ENCODE peak calls at places on chromosomes 5 and 9, in nine cellular contexts. W is astrocyte of the spinal cord, J is tibial nerve, M is BE2C, F is spleen, B is PC-3, D is mucosa of descending colon, C is natural killer cell, I is fibroblast of lung. L is an unnamed sample.

GRCh38 chr5:179375236-179375685 is 30.0 kb upstream of the ADAMTS2 start:
- DNase-seq in W (no peak), J (no peak), M (no peak), F (no peak), B (no peak), D (no peak), C (no peak), I (no peak), L (no peak)

GRCh38 chr5:16897800-16898199 is 38.3 kb downstream of the MYO10 start:
- DNase-seq in W (no peak), J (no peak), M (no peak), F (no peak), B (no peak), D (no peak), C (no peak), I (no peak), L (no peak)

GRCh38 chr5:33843579-33843978 is 48.2 kb downstream of the ADAMTS12 start:
- DNase-seq in W (peak; percentile 68), J (no peak), M (no peak), F (no peak), B (peak; percentile 75), D (no peak), C (no peak), I (peak; percentile 58), L (no peak)

GRCh38 chr5:98774192-98775046 is 956 bp downstream of the RGMB start:
- DNase-seq in W (peak; percentile 80), J (peak; percentile 45), M (peak; percentile 77), F (peak; percentile 93), B (peak; percentile 84), D (peak; percentile 73), C (peak; percentile 29), I (peak; percentile 79), L (peak; percentile 83)

GRCh38 chr5:67030289-67031069 is 166.1 kb downstream of the CD180 start:
- DNase-seq in W (peak; percentile 22), J (no peak), M (no peak), F (no peak), B (peak; percentile 39), D (no peak), C (no peak), I (peak; percentile 58), L (no peak)

GRCh38 chr9:4970970-4971641 is 14.0 kb upstream of the JAK2 start:
- DNase-seq in W (no peak), J (no peak), M (no peak), F (no peak), B (no peak), D (peak; percentile 22), C (no peak), I (no peak), L (no peak)

GRCh38 chr5:22780756-22781155 is 72.4 kb downstream of the CDH12 start:
- DNase-seq in W (no peak), J (no peak), M (no peak), F (no peak), B (peak; percentile 17), D (no peak), C (no peak), I (no peak), L (no peak)

GRCh38 chr5:60018091-60018490 is 124.6 kb upstream of the PDE4D start:
- DNase-seq in W (peak; percentile 27), J (no peak), M (no peak), F (no peak), B (no peak), D (no peak), C (no peak), I (no peak), L (no peak)

GRCh38 chr5:53603009-53603687 is 42.7 kb downstream of the NDUFS4 start:
- DNase-seq in W (no peak), J (no peak), M (peak; percentile 18), F (no peak), B (no peak), D (no peak), C (no peak), I (peak; percentile 76), L (no peak)

GRCh38 chr5:177545487-177546261 is 8.7 kb downstream of the FAM193B start:
- DNase-seq in W (no peak), J (peak; percentile 87), M (no peak), F (no peak), B (no peak), D (peak; percentile 36), C (no peak), I (peak; percentile 94), L (no peak)

GRCh38 chr9:89278997-89279739 is 31.8 kb upstream of the CKS2 start:
- DNase-seq in W (peak; percentile 74), J (peak; percentile 80), M (peak; percentile 45), F (no peak), B (peak; percentile 78), D (peak; percentile 71), C (no peak), I (peak; percentile 84), L (peak; percentile 9)

GRCh38 chr5:69271376-69271775 is 36.7 kb downstream of the CDK7 start:
- DNase-seq in W (peak; percentile 54), J (peak; percentile 9), M (no peak), F (no peak), B (peak; percentile 2), D (peak; percentile 21), C (no peak), I (peak; percentile 56), L (no peak)

GRCh38 chr9:116635908-116636307 is 51.2 kb upstream of the TRIM32 start:
- DNase-seq in W (no peak), J (no peak), M (no peak), F (no peak), B (no peak), D (no peak), C (no peak), I (no peak), L (no peak)

GRCh38 chr9:69502671-69503301 is 169.4 kb downstream of the APBA1 start:
- DNase-seq in W (peak; percentile 56), J (no peak), M (no peak), F (no peak), B (peak; percentile 11), D (no peak), C (no peak), I (peak; percentile 17), L (no peak)
- TF ChIP-seq CTCF in W (no peak), J (no peak), M (no peak), F (no peak), B (no peak), D (no peak), C (no peak), I (no peak), L (no peak)

DNA sequence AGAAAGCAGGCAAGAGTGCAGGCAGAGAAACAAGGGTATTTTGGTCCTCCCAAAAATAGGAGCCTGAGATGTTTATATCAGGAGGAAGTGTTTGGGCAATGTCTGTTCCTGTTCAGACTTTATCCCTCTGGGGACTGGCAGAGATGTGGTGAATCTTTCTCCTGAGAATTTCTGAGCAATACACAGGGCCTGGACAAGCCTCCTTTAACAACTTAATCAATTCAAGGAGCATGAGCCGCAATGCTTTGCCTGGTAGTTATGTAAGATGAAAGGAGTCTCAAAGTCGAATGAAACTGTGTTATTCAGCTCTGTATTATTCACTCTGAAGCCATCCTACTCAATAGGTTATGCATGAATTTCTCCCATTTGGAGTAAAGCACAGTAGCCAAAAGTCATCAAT is 365.6 kb downstream of the MAN2A1 start:
- DNase-seq in W (peak; percentile 60), J (no peak), M (no peak), F (no peak), B (no peak), D (no peak), C (no peak), I (peak; percentile 3), L (no peak)
- TF ChIP-seq CTCF in W (no peak), J (no peak), M (no peak), F (no peak), B (no peak), D (no peak), C (no peak), I (no peak), L (no peak)

GRCh38 chr5:171945476-171945875 is 61.0 kb downstream of the FBXW11 start:
- DNase-seq in W (no peak), J (no peak), M (no peak), F (no peak), B (no peak), D (no peak), C (no peak), I (no peak), L (no peak)

GRCh38 chr5:171945066-171945465 is 61.4 kb downstream of the FBXW11 start:
- DNase-seq in W (no peak), J (no peak), M (no peak), F (no peak), B (no peak), D (no peak), C (no peak), I (peak; percentile 42), L (no peak)

GRCh38 chr5:171951218-171951617 is 55.2 kb downstream of the FBXW11 start:
- DNase-seq in W (no peak), J (no peak), M (no peak), F (no peak), B (no peak), D (no peak), C (no peak), I (no peak), L (no peak)

DNA sequence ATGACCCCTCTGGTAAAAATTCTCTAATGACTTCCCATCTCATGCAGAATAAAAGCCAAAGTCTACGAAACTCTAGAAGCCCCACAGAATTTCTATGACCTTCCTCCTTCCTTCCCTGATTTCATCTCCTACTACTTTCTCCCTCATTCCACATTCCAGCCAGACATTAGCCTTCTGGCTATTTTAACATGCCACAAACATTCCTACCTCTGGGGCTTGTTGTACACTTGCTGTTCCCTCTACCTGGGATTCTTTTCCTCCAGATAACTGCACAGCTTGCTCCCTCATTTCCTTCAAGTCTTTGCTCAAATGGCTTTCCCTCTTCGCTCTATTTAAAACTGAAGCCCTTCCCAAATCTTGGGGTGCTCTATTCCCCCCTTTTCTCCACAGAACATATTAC is 60.1 kb downstream of the FBXW11 start:
- DNase-seq in W (no peak), J (no peak), M (no peak), F (no peak), B (peak; percentile 25), D (no peak), C (no peak), I (no peak), L (no peak)
- TF ChIP-seq CTCF in W (no peak), J (no peak), M (peak; percentile 13), F (no peak), B (no peak), D (no peak), C (no peak), I (no peak), L (no peak)

GRCh38 chr5:159992566-159992965 is 16.4 kb upstream of the TTC1 start:
- DNase-seq in W (no peak), J (no peak), M (no peak), F (no peak), B (no peak), D (no peak), C (no peak), I (no peak), L (no peak)

GRCh38 chr5:159990506-159990905 is 18.4 kb upstream of the TTC1 start:
- DNase-seq in W (no peak), J (no peak), M (no peak), F (no peak), B (peak; percentile 49), D (no peak), C (no peak), I (peak; percentile 29), L (no peak)

GRCh38 chr5:159982421-159983173 is 26.3 kb upstream of the TTC1 start:
- DNase-seq in W (no peak), J (no peak), M (no peak), F (no peak), B (no peak), D (no peak), C (no peak), I (no peak), L (no peak)

GRCh38 chr5:159987031-159987674 is 21.8 kb upstream of the TTC1 start:
- DNase-seq in W (peak; percentile 72), J (peak; percentile 49), M (peak; percentile 80), F (peak; percentile 95), B (peak; percentile 89), D (peak; percentile 89), C (peak; percentile 41), I (peak; percentile 60), L (peak; percentile 83)
- TF ChIP-seq CTCF in W (peak; percentile 88), J (peak; percentile 58), M (peak; percentile 76), F (peak; percentile 58), B (peak; percentile 91), D (peak; percentile 63), C (peak; percentile 29), I (peak; percentile 69), L (peak; percentile 68)